ENCODE peak calls at places on chromosomes 16 and 17, in eight cellular contexts. U is heart right ventricle, J is fibroblast of lung, Y is iPS-NIHi11, Q is Calu3, N is AG10803, D is GM23338, W is T-cell. P is an unnamed sample.

GRCh38 chr16:48291303-48291702 is 44.0 kb upstream of the ABCC11 start:
- DNase-seq in Q (no peak), J (no peak), W (no peak), U (no peak), N (peak; percentile 6), Y (no peak), D (no peak), P (no peak)

GRCh38 chr17:79777166-79777843 is 643 bp upstream of the CBX2 start:
- DNase-seq in Q (peak; percentile 48), J (peak; percentile 67), Y (peak; percentile 83), N (peak; percentile 40), U (peak; percentile 79), W (no peak), D (peak; percentile 87), P (peak; percentile 39)

GRCh38 chr16:11297492-11298142 is 16.5 kb upstream of the PRM1 start:
- DNase-seq in N (peak; percentile 68), Y (peak; percentile 56), D (peak; percentile 70), J (peak; percentile 82), U (peak; percentile 73), W (peak; percentile 63), Q (peak; percentile 81), P (peak; percentile 96)

GRCh38 chr17:73166731-73167581 is 2.1 kb downstream of the SSTR2 start:
- DNase-seq in Y (no peak), N (no peak), U (no peak), W (no peak), Q (no peak), J (no peak), D (no peak), P (peak; percentile 66)

GRCh38 chr17:63538693-63539595 is 11.3 kb upstream of the DCAF7 start:
- DNase-seq in Q (no peak), D (no peak), Y (peak; percentile 1), U (no peak), W (no peak), J (no peak), N (no peak), P (no peak)

GRCh38 chr16:85796599-85796998 is 2.7 kb downstream of the EMC8 start:
- DNase-seq in W (no peak), Q (no peak), J (no peak), Y (no peak), D (no peak), U (no peak), N (no peak), P (no peak)

GRCh38 chr17:64504769-64505319 is 1.2 kb downstream of the DDX5 start:
- DNase-seq in U (peak; percentile 34), J (no peak), Y (no peak), N (peak; percentile 56), Q (no peak), D (no peak), W (no peak), P (no peak)

GRCh38 chr17:39208136-39208535 is 8.1 kb downstream of the RPL19 start:
- DNase-seq in W (peak; percentile 33), D (no peak), Y (no peak), J (no peak), U (no peak), Q (no peak), N (no peak), P (no peak)

GRCh38 chr17:79971651-79972050 is 64.0 kb downstream of the TBC1D16 start:
- DNase-seq in W (no peak), Y (no peak), U (no peak), Q (no peak), D (no peak), N (no peak), J (no peak), P (no peak)

GRCh38 chr17:31663576-31663975 is 195.5 kb downstream of the COPRS start:
- DNase-seq in Y (no peak), U (no peak), Q (no peak), N (no peak), D (peak; percentile 15), J (peak; percentile 55), W (no peak), P (no peak)

GRCh38 chr16:84360170-84360569 is 8.2 kb upstream of the ATP2C2 start:
- DNase-seq in Y (no peak), W (peak; percentile 27), Q (peak; percentile 19), J (no peak), U (no peak), D (no peak), N (no peak), P (no peak)

GRCh38 chr17:39926588-39927100 is 757 bp downstream of the ORMDL3 start:
- DNase-seq in Q (no peak), W (peak; percentile 55), J (no peak), U (peak; percentile 41), Y (peak; percentile 75), N (peak; percentile 29), D (peak; percentile 78), P (peak; percentile 24)

GRCh38 chr17:57243171-57243622 is 13.1 kb upstream of the MSI2 start:
- DNase-seq in W (peak; percentile 74), J (peak; percentile 73), Y (peak; percentile 89), D (peak; percentile 93), Q (peak; percentile 65), U (peak; percentile 63), N (peak; percentile 60), P (peak; percentile 24)

GRCh38 chr16:64238576-64238975 is 883.3 kb downstream of the CDH11 start:
- DNase-seq in D (no peak), Y (no peak), W (no peak), J (peak; percentile 11), U (no peak), N (peak; percentile 59), Q (no peak), P (no peak)

GRCh38 chr16:50853329-50853728 is 111.4 kb downstream of the CYLD start:
- DNase-seq in U (no peak), J (no peak), W (no peak), Y (no peak), Q (no peak), D (no peak), N (no peak), P (no peak)

GRCh38 chr17:67506966-67507365 is 129.9 kb downstream of the PITPNC1 start:
- DNase-seq in Y (no peak), W (no peak), N (peak; percentile 69), Q (no peak), U (no peak), J (no peak), D (no peak), P (no peak)

GRCh38 chr17:70521821-70522256 is 352.5 kb downstream of the KCNJ2 start:
- DNase-seq in D (no peak), U (peak; percentile 62), N (no peak), Q (peak; percentile 5), J (peak; percentile 78), Y (no peak), W (no peak), P (no peak)

GRCh38 chr17:5823219-5823618 is 238.9 kb upstream of the NLRP1 start:
- DNase-seq in N (no peak), D (no peak), Y (no peak), J (no peak), W (no peak), U (no peak), Q (no peak), P (no peak)